ENCODE peak calls at places on chromosomes 2 and 18, in nine cellular contexts. E is A549, U is neural progenitor cell, D is IMR-90, H is uterus, C is ovary, O is H9, I is left ventricle myocardium inferior, Y is heart right ventricle. K is an unnamed sample. For H3K4me1, the result is how much of the 10 kb centered on the place peaks cover.

GRCh38 chr2:20349457-20350034 is 1.1 kb downstream of the PUM2 start:
- DNase-seq in E (peak), U (no peak), D (peak), H (no peak), C (no peak), O (no peak), I (no peak), Y (no peak), K (no peak)

GRCh38 chr2:13001408-13001807 is 284.7 kb downstream of the TRIB2 start:
- DNase-seq in E (no peak), U (no peak), D (no peak), H (no peak), C (no peak), O (no peak), I (no peak), Y (no peak), K (no peak)

GRCh38 chr18:74625157-74625556 is 27.5 kb downstream of the ZNF407 start:
- DNase-seq in E (no peak), U (no peak), D (peak), H (no peak), C (no peak), O (no peak), I (no peak), Y (no peak), K (no peak)

GRCh38 chr2:203656522-203657287 is 49.7 kb upstream of the CD28 start:
- DNase-seq in E (peak), U (peak), D (peak), H (no peak), C (no peak), O (no peak), I (peak), Y (peak), K (no peak)

GRCh38 chr2:153871231-153872221 is at the start of gene GALNT13:
- DNase-seq in E (peak), U (peak), D (no peak), H (no peak), C (peak), O (peak), I (peak), Y (no peak), K (no peak)

GRCh38 chr18:3504637-3505036 is 54.7 kb downstream of the TGIF1 start:
- DNase-seq in E (no peak), U (no peak), D (no peak), H (no peak), C (no peak), O (no peak), I (no peak), Y (no peak), K (no peak)

GRCh38 chr2:45119038-45119437 is 109.8 kb upstream of the SIX2 start:
- DNase-seq in E (peak), U (no peak), D (peak), H (no peak), C (no peak), O (no peak), I (no peak), Y (no peak), K (no peak)

GRCh38 chr2:111918383-111918806 is 20.0 kb downstream of the MERTK start:
- DNase-seq in E (no peak), U (no peak), D (peak), H (no peak), C (no peak), O (no peak), I (no peak), Y (no peak), K (no peak)

GRCh38 chr2:205883026-205883425 is 200.7 kb downstream of the NRP2 start:
- DNase-seq in E (no peak), U (peak), D (no peak), H (no peak), C (no peak), O (no peak), I (no peak), Y (no peak), K (no peak)

DNA sequence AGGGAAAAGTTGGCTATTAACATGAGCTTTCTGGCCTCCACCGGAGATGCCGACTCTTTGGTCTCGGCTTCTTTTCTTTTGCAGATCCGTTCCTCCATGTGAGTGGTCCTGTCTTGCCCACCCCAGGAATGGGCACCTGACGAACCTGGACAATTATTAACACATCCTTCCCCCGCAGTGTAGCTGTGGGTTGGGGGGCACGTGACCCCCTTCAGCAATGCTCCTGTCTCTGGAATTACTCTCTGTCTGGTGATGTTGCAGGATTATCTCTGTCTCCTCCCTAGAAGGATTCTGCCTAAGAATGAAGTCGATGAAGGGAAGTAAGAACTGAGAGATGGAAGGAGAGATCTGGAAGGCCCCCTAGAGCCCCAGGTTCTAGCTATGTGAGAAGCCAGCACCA is 115.2 kb upstream of the NPAS2 start:
- DNase-seq in E (no peak), U (no peak), D (no peak), H (no peak), C (no peak), O (no peak), I (no peak), Y (no peak), K (no peak)
- H3K4me1 ChIP-seq in E (under half), U (under half), D (under half), H (under half), C (under half), O (under half), I (under half), Y (under half), K (under half)

DNA sequence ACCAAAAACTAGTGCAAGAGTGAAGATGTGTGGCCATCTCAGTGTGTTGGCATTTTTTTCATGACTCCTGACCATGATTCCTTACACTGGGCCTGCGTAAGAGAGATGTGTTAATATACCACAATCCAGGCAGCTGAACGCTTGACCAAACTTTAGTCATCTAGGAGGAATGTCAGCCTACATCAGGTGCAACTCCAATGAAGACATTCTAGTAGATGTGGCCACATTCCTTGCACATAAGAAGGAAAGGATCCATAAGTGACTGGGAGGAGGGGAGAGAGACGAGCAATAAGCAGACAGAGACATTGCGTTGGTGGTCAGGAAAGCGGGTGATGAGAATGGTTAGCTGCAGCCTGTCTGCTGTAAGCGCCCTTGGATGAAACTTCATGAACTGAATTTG is 42.6 kb downstream of the CYRIA start:
- DNase-seq in E (no peak), U (no peak), D (peak), H (no peak), C (no peak), O (no peak), I (no peak), Y (no peak), K (no peak)
- H3K27ac ChIP-seq in E (no peak), U (no peak), D (peak), H (no peak), C (no peak), O (no peak), I (peak), Y (no peak), K (peak)

GRCh38 chr2:237159006-237159897 is 73.6 kb downstream of the COPS8 start:
- DNase-seq in E (no peak), U (no peak), D (no peak), H (no peak), C (no peak), O (no peak), I (peak), Y (no peak), K (no peak)
- H3K4me1 ChIP-seq in E (under half), U (under half), D (under half), H (under half), C (under half), O (under half), I (under half), Y (under half), K (under half)

DNA sequence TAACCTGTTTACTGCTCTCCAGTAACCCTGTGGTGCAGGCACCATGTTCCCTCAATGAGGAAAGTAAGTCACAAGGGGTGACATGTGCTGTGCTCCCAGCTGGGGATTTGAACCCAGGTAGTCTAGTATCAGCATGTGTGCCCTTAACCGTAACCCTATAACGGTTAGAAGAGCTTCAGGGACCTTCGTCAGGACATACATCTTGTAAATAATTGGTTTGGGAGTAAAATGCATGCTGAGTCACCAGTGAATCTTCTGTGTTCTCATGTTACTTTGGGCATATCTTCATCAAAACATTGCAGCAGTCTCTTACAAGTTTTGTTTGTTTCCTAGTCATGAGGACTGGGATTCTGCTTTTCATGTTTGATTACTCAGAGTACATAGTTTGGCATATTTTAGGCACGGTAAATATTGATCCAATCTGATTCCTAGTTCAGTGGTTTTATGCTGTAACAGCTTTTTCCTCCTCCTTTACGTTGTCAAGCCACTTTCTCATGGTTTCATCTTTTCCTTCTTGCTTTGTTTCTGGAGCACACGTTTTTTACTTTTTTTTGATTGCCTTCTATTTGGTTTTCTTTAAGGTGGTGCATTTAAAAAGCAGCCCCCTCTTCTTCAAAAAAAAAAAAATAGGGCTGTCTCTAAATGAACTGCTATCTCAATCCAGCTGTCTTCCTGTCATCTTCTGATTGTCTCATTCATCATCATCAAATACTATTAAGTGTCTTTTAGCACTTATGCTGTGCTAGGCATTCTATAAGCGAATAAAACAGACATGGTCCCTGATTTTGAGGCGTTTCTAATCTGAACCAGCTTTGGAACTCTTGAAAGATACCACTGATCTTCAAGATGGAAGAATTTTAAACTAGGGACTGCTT is 50.4 kb downstream of the CLIP4 start:
- DNase-seq in E (peak), U (no peak), D (peak), H (no peak), C (no peak), O (no peak), I (no peak), Y (no peak), K (no peak)
- H3K27ac ChIP-seq in E (peak), U (no peak), D (peak), H (no peak), C (no peak), O (no peak), I (no peak), Y (no peak), K (no peak)

DNA sequence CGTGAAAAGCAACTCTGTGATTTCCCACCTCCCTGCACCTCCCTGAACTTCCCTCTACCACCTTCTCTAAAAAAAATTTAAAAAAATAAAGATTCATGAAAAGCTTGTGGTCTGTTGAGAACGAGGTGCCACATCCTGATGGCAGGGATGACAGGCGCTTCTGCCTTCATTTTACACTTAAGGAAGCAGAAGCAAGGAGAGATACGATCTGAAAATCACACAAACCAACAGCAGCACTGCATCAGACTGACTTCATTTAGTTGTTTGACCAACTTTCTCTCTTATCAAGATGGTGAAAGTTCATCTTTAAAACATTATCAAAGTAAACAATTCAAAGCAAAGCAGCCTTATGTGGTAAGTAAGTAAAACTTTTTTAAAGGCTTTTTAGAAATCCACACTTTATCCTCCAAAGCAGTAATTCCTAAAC is 15.5 kb downstream of the WDFY1 start:
- DNase-seq in E (no peak), U (no peak), D (peak), H (no peak), C (no peak), O (no peak), I (no peak), Y (no peak), K (no peak)
- H3K4me1 ChIP-seq in E (under half), U (under half), D (under half), H (under half), C (under half), O (under half), I (under half), Y (under half), K (under half)

GRCh38 chr2:159225025-159226016 is 61.2 kb downstream of the WDSUB1 start:
- DNase-seq in E (no peak), U (peak), D (no peak), H (no peak), C (no peak), O (no peak), I (peak), Y (peak), K (no peak)
- H3K27ac ChIP-seq in E (no peak), U (no peak), D (no peak), H (no peak), C (no peak), O (no peak), I (peak), Y (peak), K (no peak)

GRCh38 chr2:177165731-177166711 is 46.6 kb upstream of the HNRNPA3 start:
- DNase-seq in E (peak), U (no peak), D (peak), H (no peak), C (no peak), O (no peak), I (no peak), Y (no peak), K (no peak)
- H3K4me1 ChIP-seq in E (half or more), U (under half), D (under half), H (under half), C (under half), O (under half), I (under half), Y (under half), K (under half)

K was measured in thoracic aorta.